ENCODE peak calls at places on chromosomes 7 and 10, in four cellular contexts. H, W, T and P are unnamed samples. For H3K4me1, the result is how much of the 10 kb centered on the place peaks cover.

GRCh38 chr7:127514499-127514898 is 70.9 kb downstream of the GCC1 start:
- DNase-seq in H (peak), W (no peak), T (peak), P (no peak)

GRCh38 chr7:31917256-31917655 is 153.0 kb downstream of the PDE1C start:
- DNase-seq in H (peak), W (no peak), T (no peak), P (no peak)

GRCh38 chr10:119375574-119376265 is 166.8 kb downstream of the RGS10 start:
- DNase-seq in H (peak), W (no peak), T (no peak), P (no peak)

GRCh38 chr7:123030631-123031030 is 35.1 kb upstream of the TAS2R16 start:
- DNase-seq in H (no peak), W (no peak), T (no peak), P (no peak)

GRCh38 chr10:31939797-31940708 is 11.4 kb upstream of the ARHGAP12 start:
- DNase-seq in H (no peak), W (no peak), T (no peak), P (no peak)

GRCh38 chr10:5840314-5841307 is 27.4 kb upstream of the GDI2 start:
- DNase-seq in H (no peak), W (no peak), T (no peak), P (peak)

GRCh38 chr7:105003275-105003674 is 10.7 kb upstream of the KMT2E start:
- DNase-seq in H (peak), W (peak), T (no peak), P (no peak)

GRCh38 chr7:41978858-41979257 is 258.2 kb downstream of the GLI3 start:
- DNase-seq in H (no peak), W (no peak), T (no peak), P (no peak)

GRCh38 chr10:95835149-95835860 is 72.5 kb upstream of the CC2D2B start:
- DNase-seq in H (peak), W (no peak), T (no peak), P (no peak)

GRCh38 chr7:66415659-66416265 is 210.6 kb downstream of the TPST1 start:
- DNase-seq in H (peak), W (no peak), T (no peak), P (no peak)

GRCh38 chr7:94296886-94297285 is 97.8 kb upstream of the COL1A2 start:
- DNase-seq in H (no peak), W (no peak), T (no peak), P (no peak)

GRCh38 chr10:7300327-7300726 is 110.5 kb downstream of the SFMBT2 start:
- DNase-seq in H (peak), W (no peak), T (no peak), P (no peak)

GRCh38 chr7:2670720-2671391 is 17.1 kb upstream of the AMZ1 start:
- DNase-seq in H (peak), W (peak), T (peak), P (peak)

GRCh38 chr7:48938539-48938938 is 14.2 kb downstream of the CDC14C start:
- DNase-seq in H (no peak), W (peak), T (no peak), P (peak)

GRCh38 chr10:70557086-70557845 is 45.3 kb downstream of the PRF1 start:
- DNase-seq in H (no peak), W (no peak), T (no peak), P (no peak)

GRCh38 chr10:115026041-115026779 is 67.0 kb upstream of the ATRNL1 start:
- DNase-seq in H (no peak), W (no peak), T (no peak), P (no peak)

GRCh38 chr10:52578871-52579405 is 193.6 kb downstream of the MBL2 start:
- DNase-seq in H (peak), W (no peak), T (no peak), P (no peak)

GRCh38 chr7:112272921-112273561 is 66.5 kb downstream of the ZNF277 start:
- DNase-seq in H (no peak), W (no peak), T (no peak), P (no peak)

GRCh38 chr7:78939669-78940068 is 513.8 kb downstream of the MAGI2 start:
- DNase-seq in H (peak), W (no peak), T (no peak), P (no peak)

GRCh38 chr7:14377646-14378266 is 388.3 kb upstream of the ETV1 start:
- DNase-seq in H (peak), W (no peak), T (no peak), P (no peak)

GRCh38 chr10:104330168-104331117 is 7.8 kb downstream of the ITPRIP start:
- DNase-seq in H (peak), W (peak), T (no peak), P (no peak)

GRCh38 chr7:1922071-1922869 is 252.2 kb downstream of the ELFN1 start:
- DNase-seq in H (peak), W (no peak), T (no peak), P (peak)

GRCh38 chr10:18098201-18098600 is 42.0 kb upstream of the CACNB2 start:
- DNase-seq in H (no peak), W (no peak), T (no peak), P (no peak)

GRCh38 chr7:139341058-139341775 is at the start of gene FMC1:
- DNase-seq in H (peak), W (peak), T (peak), P (peak)

GRCh38 chr7:134527979-134528371 is 608 bp downstream of the AKR1B10 start:
- DNase-seq in H (peak), W (peak), T (no peak), P (no peak)

GRCh38 chr10:90179696-90180407 is 478.5 kb downstream of the KIF20B start:
- DNase-seq in H (peak), W (no peak), T (peak), P (no peak)

GRCh38 chr10:69092959-69093850 is 5.3 kb downstream of the SRGN start:
- DNase-seq in H (peak), W (peak), T (peak), P (peak)

GRCh38 chr10:86293323-86293840 is 73.2 kb downstream of the GRID1 start:
- DNase-seq in H (no peak), W (no peak), T (no peak), P (no peak)
- H3K4me1 ChIP-seq in H (under half), W (under half), T (under half), P (under half)

DNA sequence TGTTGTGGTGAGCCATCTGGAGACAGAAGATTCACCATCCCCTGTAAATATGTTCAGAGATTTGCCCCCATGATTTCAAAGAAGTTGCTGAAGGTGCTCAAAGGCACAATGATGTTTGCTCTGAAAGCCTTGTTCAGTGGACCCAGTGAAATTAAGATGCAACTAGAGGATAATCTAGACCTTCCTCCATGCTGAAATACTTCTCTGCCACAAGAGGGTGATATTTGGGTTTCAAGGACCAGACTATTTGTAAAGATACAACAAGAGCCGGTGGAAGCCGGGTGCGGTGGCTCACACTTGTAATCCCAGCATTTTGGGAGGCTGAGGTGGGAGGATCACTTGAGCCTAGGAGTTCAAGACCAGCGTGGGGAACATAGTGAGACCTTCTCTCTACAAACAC is 13.5 kb upstream of the MSRB2 start:
- DNase-seq in H (peak), W (no peak), T (peak), P (no peak)
- TF ChIP-seq CTCF in H (peak), W (no peak), T (no peak), P (no peak)

DNA sequence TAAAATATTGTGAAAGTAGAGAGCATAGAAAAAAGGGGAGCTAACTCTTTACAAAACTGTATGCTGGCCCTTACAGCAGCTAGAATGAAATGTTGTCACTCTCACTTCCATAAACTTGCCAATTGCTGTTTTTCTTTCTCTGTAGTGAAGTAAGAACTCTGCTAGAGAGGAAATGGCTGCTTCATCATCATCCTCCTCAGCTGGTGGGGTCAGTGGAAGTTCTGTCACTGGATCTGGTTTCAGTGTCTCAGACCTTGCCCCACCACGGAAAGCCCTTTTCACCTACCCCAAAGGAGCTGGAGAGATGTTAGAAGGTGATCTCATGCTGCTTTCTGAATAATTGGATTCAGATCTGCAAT is 7.6 kb upstream of the ASCC1 start:
- DNase-seq in H (peak), W (peak), T (no peak), P (no peak)
- H3K4me1 ChIP-seq in H (under half), W (under half), T (under half), P (under half)

GRCh38 chr10:49001402-49001801 is 61.8 kb upstream of the LRRC18 start:
- DNase-seq in H (no peak), W (no peak), T (no peak), P (no peak)
- TF ChIP-seq CTCF in H (no peak), W (no peak), T (peak), P (peak)

GRCh38 chr10:80466724-80467326 is 12.7 kb downstream of the TSPAN14 start:
- DNase-seq in H (no peak), W (no peak), T (no peak), P (no peak)
- H3K4me1 ChIP-seq in H (under half), W (half or more), T (half or more), P (half or more)

DNA sequence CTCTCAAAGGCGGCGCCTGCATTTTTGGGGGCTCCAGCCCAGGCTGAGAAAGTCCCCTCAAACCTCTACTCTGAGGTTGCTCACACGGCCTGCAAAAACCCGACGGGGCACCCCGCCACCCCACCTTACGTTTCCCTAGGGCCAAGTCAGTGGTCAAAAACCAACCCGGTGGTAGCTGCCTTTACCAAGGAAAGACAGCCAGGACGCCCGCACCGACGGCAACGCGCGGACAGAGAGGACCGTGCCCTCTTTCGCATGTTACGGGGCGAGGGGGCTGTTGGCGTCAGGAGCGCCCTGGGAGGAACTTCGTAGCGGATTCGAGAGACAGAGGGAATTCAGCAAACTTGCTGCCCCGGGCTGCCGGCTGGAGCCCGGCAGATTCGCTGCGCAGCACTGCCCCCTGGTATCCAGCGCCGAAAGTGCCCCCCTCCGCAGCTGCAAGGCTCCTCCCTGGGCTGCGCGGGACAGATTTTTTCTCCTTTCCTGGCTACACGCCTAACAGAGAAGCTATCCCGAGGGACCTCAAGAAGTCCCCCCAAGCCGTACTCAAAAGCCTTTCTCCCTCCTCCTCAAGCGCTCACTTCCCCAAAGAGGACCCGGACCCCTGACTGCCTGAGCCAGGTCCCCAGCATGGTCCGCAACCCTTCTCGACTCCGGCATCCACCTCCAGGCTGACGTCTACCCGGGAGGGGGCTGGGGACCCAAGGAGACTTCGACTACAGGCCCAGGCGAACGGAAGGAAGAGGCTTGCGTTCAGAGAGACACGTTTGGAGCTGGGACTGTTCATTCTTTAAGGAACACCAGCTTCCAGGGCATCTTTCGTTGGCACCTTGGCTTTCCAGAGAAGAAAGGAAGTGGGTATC is 27.7 kb upstream of the VAX1 start:
- DNase-seq in H (peak), W (no peak), T (peak), P (peak)
- TF ChIP-seq CTCF in H (peak), W (peak), T (peak), P (no peak)